ENCODE peak calls at places on chromosomes 11 and 22, in five cellular contexts. One of them, this sample, is unnamed.

GRCh38 chr11:72668645-72669347 is 5.4 kb downstream of the PDE2A start:
- DNase-seq in mucosa of descending colon: no peak
- DNase-seq in fibroblast of lung: peak
- DNase-seq in HCT116: no peak
- DNase-seq in astrocyte of the cerebellum: no peak
- DNase-seq in this sample: no peak

GRCh38 chr22:34057726-34058125 is 137.4 kb upstream of the LARGE1 start:
- DNase-seq in mucosa of descending colon: no peak
- DNase-seq in astrocyte of the cerebellum: no peak
- DNase-seq in fibroblast of lung: no peak
- DNase-seq in HCT116: no peak
- DNase-seq in this sample: no peak

GRCh38 chr11:93603225-93603624 is 58.3 kb upstream of the CEP295 start:
- DNase-seq in fibroblast of lung: no peak
- DNase-seq in mucosa of descending colon: no peak
- DNase-seq in HCT116: no peak
- DNase-seq in astrocyte of the cerebellum: no peak
- DNase-seq in this sample: no peak

GRCh38 chr11:62353841-62354240 is 16.6 kb downstream of the ASRGL1 start:
- DNase-seq in mucosa of descending colon: no peak
- DNase-seq in HCT116: no peak
- DNase-seq in astrocyte of the cerebellum: no peak
- DNase-seq in fibroblast of lung: no peak
- DNase-seq in this sample: no peak

GRCh38 chr11:67321313-67321871 is 18.1 kb downstream of the SSH3 start:
- DNase-seq in HCT116: no peak
- DNase-seq in astrocyte of the cerebellum: no peak
- DNase-seq in mucosa of descending colon: no peak
- DNase-seq in fibroblast of lung: no peak
- DNase-seq in this sample: no peak

GRCh38 chr11:68471360-68472340 is 11.1 kb downstream of the PPP6R3 start:
- DNase-seq in fibroblast of lung: peak
- DNase-seq in astrocyte of the cerebellum: peak
- DNase-seq in mucosa of descending colon: no peak
- DNase-seq in HCT116: no peak
- DNase-seq in this sample: peak

GRCh38 chr22:21025266-21025665 is 7.1 kb downstream of the SLC7A4 start:
- DNase-seq in mucosa of descending colon: no peak
- DNase-seq in astrocyte of the cerebellum: no peak
- DNase-seq in HCT116: no peak
- DNase-seq in fibroblast of lung: no peak
- DNase-seq in this sample: no peak

GRCh38 chr22:20563941-20564371 is 56.5 kb downstream of the MED15 start:
- DNase-seq in astrocyte of the cerebellum: no peak
- DNase-seq in mucosa of descending colon: no peak
- DNase-seq in HCT116: no peak
- DNase-seq in fibroblast of lung: no peak
- DNase-seq in this sample: no peak

GRCh38 chr11:131696584-131697120 is 326.2 kb downstream of the NTM start:
- DNase-seq in astrocyte of the cerebellum: no peak
- DNase-seq in HCT116: no peak
- DNase-seq in fibroblast of lung: peak
- DNase-seq in mucosa of descending colon: no peak
- DNase-seq in this sample: no peak

GRCh38 chr11:117390743-117391142 is 63.1 kb downstream of the CEP164 start:
- DNase-seq in astrocyte of the cerebellum: no peak
- DNase-seq in fibroblast of lung: no peak
- DNase-seq in HCT116: no peak
- DNase-seq in mucosa of descending colon: no peak
- DNase-seq in this sample: no peak

GRCh38 chr11:32438883-32439487 is 3.6 kb upstream of the WT1 start:
- DNase-seq in mucosa of descending colon: no peak
- DNase-seq in fibroblast of lung: no peak
- DNase-seq in astrocyte of the cerebellum: no peak
- DNase-seq in HCT116: no peak
- DNase-seq in this sample: no peak

GRCh38 chr22:25172153-25172552 is 27.5 kb upstream of the CRYBB3 start:
- DNase-seq in mucosa of descending colon: peak
- DNase-seq in fibroblast of lung: no peak
- DNase-seq in HCT116: peak
- DNase-seq in astrocyte of the cerebellum: no peak
- DNase-seq in this sample: no peak

GRCh38 chr22:22748297-22748743 is 103.9 kb downstream of the GGTLC2 start:
- DNase-seq in fibroblast of lung: peak
- DNase-seq in HCT116: no peak
- DNase-seq in astrocyte of the cerebellum: peak
- DNase-seq in mucosa of descending colon: peak
- DNase-seq in this sample: peak

GRCh38 chr11:121134758-121135312 is 33.8 kb downstream of the TECTA start:
- DNase-seq in astrocyte of the cerebellum: no peak
- DNase-seq in mucosa of descending colon: no peak
- DNase-seq in fibroblast of lung: no peak
- DNase-seq in HCT116: no peak
- DNase-seq in this sample: no peak

GRCh38 chr11:26946209-26946828 is 47.6 kb upstream of the FIBIN start:
- DNase-seq in fibroblast of lung: peak
- DNase-seq in mucosa of descending colon: no peak
- DNase-seq in astrocyte of the cerebellum: no peak
- DNase-seq in HCT116: no peak
- DNase-seq in this sample: no peak

GRCh38 chr11:122199661-122200060 is 83.6 kb upstream of the BLID start:
- DNase-seq in astrocyte of the cerebellum: no peak
- DNase-seq in fibroblast of lung: peak
- DNase-seq in HCT116: no peak
- DNase-seq in mucosa of descending colon: no peak
- DNase-seq in this sample: no peak

GRCh38 chr22:35777335-35777975 is 59.8 kb downstream of the APOL5 start:
- DNase-seq in fibroblast of lung: peak
- DNase-seq in HCT116: no peak
- DNase-seq in astrocyte of the cerebellum: peak
- DNase-seq in mucosa of descending colon: no peak
- DNase-seq in this sample: peak

GRCh38 chr11:73376168-73376802 is at the start of gene RELT:
- DNase-seq in HCT116: peak
- DNase-seq in fibroblast of lung: peak
- DNase-seq in astrocyte of the cerebellum: peak
- DNase-seq in mucosa of descending colon: peak
- DNase-seq in this sample: peak

GRCh38 chr22:24947881-24948280 is 1.4 kb upstream of the LHFPL7 start:
- DNase-seq in fibroblast of lung: no peak
- DNase-seq in HCT116: no peak
- DNase-seq in astrocyte of the cerebellum: no peak
- DNase-seq in mucosa of descending colon: no peak
- DNase-seq in this sample: no peak

GRCh38 chr11:125365196-125365931 is 130.7 kb downstream of the FEZ1 start:
- DNase-seq in fibroblast of lung: no peak
- DNase-seq in astrocyte of the cerebellum: no peak
- DNase-seq in mucosa of descending colon: no peak
- DNase-seq in HCT116: no peak
- DNase-seq in this sample: no peak

DNA sequence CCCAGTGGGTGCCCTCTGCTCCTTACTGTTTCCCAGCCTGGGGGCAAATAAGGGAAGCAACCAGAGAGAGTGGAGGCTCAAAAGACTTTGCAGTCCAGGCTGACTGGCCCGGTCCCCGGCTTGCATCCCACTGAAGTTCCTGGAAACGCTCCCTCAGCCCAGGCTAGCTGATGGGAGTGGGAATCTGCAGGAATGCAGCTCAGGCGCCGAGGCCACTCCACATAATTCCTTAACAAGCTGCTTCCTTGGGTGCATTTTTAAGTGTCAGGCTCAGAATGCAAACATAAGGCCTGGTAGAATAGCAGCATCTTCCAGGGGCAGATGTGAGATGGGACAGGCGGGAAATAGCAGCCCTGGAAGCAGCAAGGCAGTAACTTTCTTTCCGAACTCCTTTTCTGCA is 39.1 kb downstream of the RPL27A start:
- DNase-seq in astrocyte of the cerebellum: no peak
- DNase-seq in HCT116: no peak
- DNase-seq in mucosa of descending colon: peak
- DNase-seq in fibroblast of lung: peak
- DNase-seq in this sample: no peak
- H3K4me3 ChIP-seq in astrocyte of the cerebellum: no peak
- H3K4me3 ChIP-seq in HCT116: no peak
- H3K4me3 ChIP-seq in mucosa of descending colon: no peak
- H3K4me3 ChIP-seq in fibroblast of lung: no peak
- H3K4me3 ChIP-seq in this sample: no peak

GRCh38 chr22:46654927-46655595 is 34.9 kb downstream of the GRAMD4 start:
- DNase-seq in fibroblast of lung: no peak
- DNase-seq in astrocyte of the cerebellum: no peak
- DNase-seq in mucosa of descending colon: no peak
- DNase-seq in HCT116: no peak
- DNase-seq in this sample: no peak

GRCh38 chr22:46656856-46657654 is 36.9 kb downstream of the GRAMD4 start:
- DNase-seq in HCT116: no peak
- DNase-seq in astrocyte of the cerebellum: no peak
- DNase-seq in fibroblast of lung: no peak
- DNase-seq in mucosa of descending colon: no peak
- DNase-seq in this sample: no peak

GRCh38 chr22:46657655-46657953 is 37.4 kb downstream of the GRAMD4 start:
- DNase-seq in mucosa of descending colon: no peak
- DNase-seq in astrocyte of the cerebellum: no peak
- DNase-seq in HCT116: no peak
- DNase-seq in fibroblast of lung: no peak
- DNase-seq in this sample: no peak

GRCh38 chr22:46654426-46654825 is 34.2 kb downstream of the GRAMD4 start:
- DNase-seq in astrocyte of the cerebellum: no peak
- DNase-seq in mucosa of descending colon: no peak
- DNase-seq in fibroblast of lung: no peak
- DNase-seq in HCT116: no peak
- DNase-seq in this sample: no peak

DNA sequence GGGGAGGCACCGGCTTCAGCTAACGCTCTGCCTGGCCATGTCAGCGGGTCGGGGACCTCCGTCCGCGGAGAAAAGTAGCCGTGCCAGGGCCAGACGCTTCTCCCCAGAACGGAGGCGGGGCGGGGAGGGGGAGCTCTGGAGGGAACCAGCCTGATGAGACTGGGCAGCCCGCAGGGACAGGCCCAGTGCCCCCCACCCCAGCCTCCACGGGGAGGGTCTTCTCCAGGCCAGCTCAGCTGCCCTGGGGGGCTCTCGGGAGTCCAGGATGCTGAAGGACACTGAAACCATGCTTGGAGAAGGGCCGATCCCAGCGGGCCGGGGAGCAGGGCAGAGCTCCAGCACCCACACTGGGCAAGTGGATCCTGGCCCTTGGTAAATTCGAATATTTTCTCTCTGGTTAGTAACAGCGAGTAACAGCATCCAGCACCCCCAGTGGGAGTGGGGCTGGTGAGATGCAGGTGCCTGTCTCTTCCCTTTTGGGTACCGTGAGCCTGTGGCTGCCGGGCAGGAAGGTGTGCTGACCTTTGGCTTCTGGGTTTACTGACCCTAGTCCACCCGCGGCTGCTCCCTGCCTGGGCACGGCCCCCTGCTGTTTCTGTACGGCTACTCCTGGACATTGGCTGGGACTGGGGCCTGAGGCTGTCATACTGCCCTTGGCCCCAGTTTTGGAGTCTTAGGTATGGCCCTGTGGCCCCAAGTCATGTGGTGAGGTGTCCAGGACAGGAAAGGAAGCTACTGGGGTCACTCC is 35.8 kb downstream of the GRAMD4 start:
- DNase-seq in mucosa of descending colon: no peak
- DNase-seq in HCT116: no peak
- DNase-seq in astrocyte of the cerebellum: no peak
- DNase-seq in fibroblast of lung: no peak
- DNase-seq in this sample: no peak
- H3K4me3 ChIP-seq in mucosa of descending colon: no peak
- H3K4me3 ChIP-seq in HCT116: no peak
- H3K4me3 ChIP-seq in astrocyte of the cerebellum: no peak
- H3K4me3 ChIP-seq in fibroblast of lung: no peak
- H3K4me3 ChIP-seq in this sample: no peak

DNA sequence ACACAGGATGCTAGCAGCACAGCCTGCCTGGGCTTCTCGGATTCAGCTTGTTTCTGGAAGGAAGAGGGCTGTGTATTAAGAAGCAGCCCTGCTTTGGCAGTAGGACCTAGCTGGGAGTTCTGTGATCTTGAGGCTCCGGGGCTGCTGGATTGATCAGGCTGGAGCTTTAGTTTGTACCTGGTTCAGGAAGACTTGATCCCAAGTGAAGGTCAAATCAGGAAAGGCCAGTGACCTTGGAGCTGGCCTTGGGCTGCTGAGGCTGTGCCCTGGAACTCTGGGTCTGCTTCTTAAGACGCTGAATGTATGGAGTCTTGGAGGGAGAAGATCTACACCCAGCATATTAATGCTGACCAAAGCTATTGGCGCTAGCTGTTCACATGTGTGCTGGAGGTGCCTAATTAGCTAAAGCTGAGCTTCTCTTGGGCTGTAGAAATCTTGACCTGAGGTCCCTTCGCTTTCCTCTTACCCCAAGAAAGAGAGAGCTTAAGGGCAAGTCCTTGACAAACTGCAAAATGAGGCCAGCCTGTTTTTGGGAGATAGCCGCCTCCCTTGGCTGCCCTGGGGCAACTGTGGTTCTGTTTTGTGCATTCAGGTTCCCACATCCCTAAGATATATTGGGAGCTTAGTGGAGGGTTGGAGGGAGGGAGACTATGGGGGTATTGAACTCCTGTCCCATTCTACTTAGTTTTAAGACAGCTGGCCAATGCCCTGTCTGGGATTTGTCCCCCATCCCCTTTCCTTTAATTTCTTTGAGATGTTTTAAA is 135.9 kb downstream of the DBX1 start:
- DNase-seq in HCT116: no peak
- DNase-seq in astrocyte of the cerebellum: no peak
- DNase-seq in mucosa of descending colon: no peak
- DNase-seq in fibroblast of lung: no peak
- DNase-seq in this sample: no peak
- H3K4me3 ChIP-seq in HCT116: no peak
- H3K4me3 ChIP-seq in astrocyte of the cerebellum: peak
- H3K4me3 ChIP-seq in mucosa of descending colon: no peak
- H3K4me3 ChIP-seq in fibroblast of lung: no peak
- H3K4me3 ChIP-seq in this sample: no peak

DNA sequence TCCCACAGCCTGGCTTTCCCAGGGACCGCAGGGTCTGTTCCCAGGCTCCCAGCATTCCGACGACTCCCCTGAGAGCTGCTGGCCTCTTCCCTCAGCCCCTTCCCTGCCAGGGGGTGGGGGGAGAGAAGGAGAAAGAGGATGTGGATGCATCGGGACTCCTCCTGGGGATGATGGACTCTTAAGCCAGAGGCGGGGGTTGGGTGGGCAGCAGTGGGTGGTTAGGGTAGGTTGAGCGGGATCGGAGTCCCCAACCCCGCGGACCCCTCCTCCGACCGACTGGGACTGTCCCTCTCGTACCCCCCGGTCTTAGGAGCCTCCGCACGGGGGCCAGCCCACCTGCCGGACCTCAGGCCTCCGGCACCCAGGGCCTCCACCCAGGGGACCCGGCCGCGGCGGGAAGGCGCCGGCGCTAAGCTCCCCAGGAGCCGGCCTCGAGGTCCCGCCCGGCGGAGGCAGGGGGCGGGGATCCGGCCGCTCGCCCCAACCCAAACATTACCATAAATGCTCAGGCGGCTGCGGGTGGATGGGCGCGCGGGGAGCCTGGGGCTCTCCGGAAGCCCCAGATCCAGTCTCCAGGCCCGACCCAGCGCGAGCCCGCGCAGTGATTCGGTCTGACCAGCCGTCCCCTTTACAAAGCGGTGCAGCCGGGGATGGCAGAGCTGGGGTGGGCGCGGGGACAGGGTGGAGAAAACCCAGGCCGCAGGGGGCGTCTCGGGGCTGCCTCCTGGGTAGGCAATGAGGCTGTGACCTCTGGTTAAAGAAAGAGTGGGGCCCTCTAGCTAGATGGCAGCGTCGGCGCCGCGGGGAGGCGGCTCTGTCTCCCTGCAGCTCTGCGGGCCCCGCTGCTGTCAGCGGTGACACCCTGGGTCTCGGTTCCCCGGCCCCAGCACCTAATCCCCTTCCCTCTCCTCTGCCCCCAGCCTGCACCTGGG is 3.9 kb upstream of the MCAM start:
- DNase-seq in mucosa of descending colon: peak
- DNase-seq in astrocyte of the cerebellum: no peak
- DNase-seq in HCT116: no peak
- DNase-seq in fibroblast of lung: peak
- DNase-seq in this sample: peak
- H3K4me3 ChIP-seq in mucosa of descending colon: no peak
- H3K4me3 ChIP-seq in astrocyte of the cerebellum: peak
- H3K4me3 ChIP-seq in HCT116: no peak
- H3K4me3 ChIP-seq in fibroblast of lung: peak
- H3K4me3 ChIP-seq in this sample: peak